ENCODE peak calls at places on chromosomes 6 and 20, in five cellular contexts. One of them, this sample, is unnamed.

GRCh38 chr6:82196159-82196558 is 51.4 kb downstream of the IBTK start:
- DNase-seq in omental fat pad: no peak
- DNase-seq in GM13977: no peak
- DNase-seq in ovary: no peak
- DNase-seq in colonic mucosa: no peak
- DNase-seq in this sample: no peak

GRCh38 chr6:165634486-165634885 is 28.6 kb downstream of the PDE10A start:
- DNase-seq in ovary: no peak
- DNase-seq in colonic mucosa: no peak
- DNase-seq in omental fat pad: no peak
- DNase-seq in GM13977: no peak
- DNase-seq in this sample: no peak

GRCh38 chr6:97066056-97066455 is 141.5 kb downstream of the KLHL32 start:
- DNase-seq in colonic mucosa: no peak
- DNase-seq in omental fat pad: no peak
- DNase-seq in ovary: no peak
- DNase-seq in GM13977: no peak
- DNase-seq in this sample: no peak

GRCh38 chr20:55830124-55830828 is 175.0 kb downstream of the CBLN4 start:
- DNase-seq in GM13977: no peak
- DNase-seq in colonic mucosa: no peak
- DNase-seq in omental fat pad: no peak
- DNase-seq in ovary: no peak
- DNase-seq in this sample: no peak

GRCh38 chr6:72624557-72625160 is 2.8 kb downstream of the KCNQ5 start:
- DNase-seq in ovary: no peak
- DNase-seq in colonic mucosa: no peak
- DNase-seq in GM13977: no peak
- DNase-seq in omental fat pad: no peak
- DNase-seq in this sample: no peak

GRCh38 chr6:51934098-51934497 is 153.3 kb downstream of the PKHD1 start:
- DNase-seq in GM13977: peak
- DNase-seq in colonic mucosa: no peak
- DNase-seq in omental fat pad: no peak
- DNase-seq in ovary: no peak
- DNase-seq in this sample: no peak

GRCh38 chr6:147299035-147299434 is 94.8 kb downstream of the STXBP5 start:
- DNase-seq in ovary: no peak
- DNase-seq in colonic mucosa: no peak
- DNase-seq in GM13977: no peak
- DNase-seq in omental fat pad: no peak
- DNase-seq in this sample: no peak

GRCh38 chr6:86969573-86969972 is 32.2 kb downstream of the HTR1E start:
- DNase-seq in colonic mucosa: no peak
- DNase-seq in omental fat pad: no peak
- DNase-seq in ovary: no peak
- DNase-seq in GM13977: no peak
- DNase-seq in this sample: no peak

GRCh38 chr6:121668259-121668658 is 232.8 kb downstream of the GJA1 start:
- DNase-seq in colonic mucosa: no peak
- DNase-seq in ovary: no peak
- DNase-seq in GM13977: no peak
- DNase-seq in omental fat pad: no peak
- DNase-seq in this sample: no peak

GRCh38 chr6:16229710-16230109 is 8.7 kb upstream of the GMPR start:
- DNase-seq in omental fat pad: no peak
- DNase-seq in colonic mucosa: no peak
- DNase-seq in GM13977: no peak
- DNase-seq in ovary: no peak
- DNase-seq in this sample: no peak

GRCh38 chr6:16227605-16228004 is 10.8 kb upstream of the GMPR start:
- DNase-seq in GM13977: no peak
- DNase-seq in colonic mucosa: no peak
- DNase-seq in omental fat pad: no peak
- DNase-seq in ovary: no peak
- DNase-seq in this sample: no peak

GRCh38 chr6:16227048-16227562 is 11.3 kb upstream of the GMPR start:
- DNase-seq in GM13977: no peak
- DNase-seq in colonic mucosa: no peak
- DNase-seq in ovary: no peak
- DNase-seq in omental fat pad: no peak
- DNase-seq in this sample: no peak

GRCh38 chr6:16228043-16228442 is 10.3 kb upstream of the GMPR start:
- DNase-seq in ovary: no peak
- DNase-seq in omental fat pad: no peak
- DNase-seq in colonic mucosa: no peak
- DNase-seq in GM13977: no peak
- DNase-seq in this sample: no peak

GRCh38 chr6:16228709-16229665 is 9.4 kb upstream of the GMPR start:
- DNase-seq in ovary: no peak
- DNase-seq in GM13977: no peak
- DNase-seq in colonic mucosa: peak
- DNase-seq in omental fat pad: no peak
- DNase-seq in this sample: no peak
- TF ChIP-seq CTCF in ovary: no peak
- TF ChIP-seq CTCF in GM13977: peak
- TF ChIP-seq CTCF in colonic mucosa: no peak
- TF ChIP-seq CTCF in omental fat pad: no peak
- TF ChIP-seq CTCF in this sample: no peak

GRCh38 chr20:2084703-2085102 is 16.9 kb upstream of the STK35 start:
- DNase-seq in colonic mucosa: no peak
- DNase-seq in ovary: no peak
- DNase-seq in GM13977: no peak
- DNase-seq in omental fat pad: peak
- DNase-seq in this sample: peak

GRCh38 chr20:2088904-2089303 is 12.7 kb upstream of the STK35 start:
- DNase-seq in omental fat pad: no peak
- DNase-seq in colonic mucosa: no peak
- DNase-seq in GM13977: no peak
- DNase-seq in ovary: no peak
- DNase-seq in this sample: no peak

GRCh38 chr20:2089447-2089846 is 12.2 kb upstream of the STK35 start:
- DNase-seq in ovary: no peak
- DNase-seq in omental fat pad: no peak
- DNase-seq in GM13977: no peak
- DNase-seq in colonic mucosa: no peak
- DNase-seq in this sample: no peak

GRCh38 chr20:2086980-2087377 is 14.6 kb upstream of the STK35 start:
- DNase-seq in ovary: no peak
- DNase-seq in GM13977: no peak
- DNase-seq in colonic mucosa: no peak
- DNase-seq in omental fat pad: no peak
- DNase-seq in this sample: no peak

DNA sequence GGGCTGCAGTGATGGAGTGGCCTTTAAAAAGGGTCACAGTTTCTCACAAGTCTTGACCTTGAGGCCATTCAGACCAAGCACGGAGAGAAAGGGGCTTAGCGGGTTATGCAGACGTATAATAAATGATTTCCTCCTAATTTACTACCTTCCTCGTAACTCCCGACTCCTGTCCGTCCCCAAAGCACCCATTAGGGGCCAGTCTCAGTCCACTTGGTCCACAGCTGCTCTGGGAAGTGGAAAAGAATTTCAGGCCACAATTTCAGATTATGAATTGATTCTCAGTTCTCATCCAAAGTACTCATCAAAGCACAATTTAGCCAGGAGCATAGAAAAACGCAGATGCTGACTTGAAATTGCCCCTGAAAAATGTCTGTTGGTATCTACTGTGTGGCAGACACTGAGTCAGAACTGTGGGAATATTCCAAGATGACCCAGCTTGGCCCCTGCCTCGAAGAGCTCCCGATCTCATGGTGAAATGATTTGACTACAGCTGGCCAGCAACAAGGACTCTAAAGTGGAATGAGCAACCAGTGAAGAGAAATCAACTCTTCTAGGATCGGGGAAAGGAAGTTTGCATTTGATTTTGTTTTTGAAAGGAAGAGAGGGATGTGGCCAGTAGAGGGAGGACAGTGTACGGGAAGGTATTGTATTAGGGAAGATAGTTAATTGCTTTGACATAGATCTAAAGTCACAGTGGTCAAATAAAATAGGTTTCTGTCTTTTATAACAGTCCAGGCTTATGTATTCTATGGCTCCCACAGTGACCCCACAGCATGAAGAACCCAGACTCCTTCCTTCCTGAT is 15.2 kb upstream of the STK35 start:
- DNase-seq in ovary: no peak
- DNase-seq in GM13977: no peak
- DNase-seq in omental fat pad: no peak
- DNase-seq in colonic mucosa: no peak
- DNase-seq in this sample: no peak
- TF ChIP-seq CTCF in ovary: no peak
- TF ChIP-seq CTCF in GM13977: no peak
- TF ChIP-seq CTCF in omental fat pad: no peak
- TF ChIP-seq CTCF in colonic mucosa: no peak
- TF ChIP-seq CTCF in this sample: peak

DNA sequence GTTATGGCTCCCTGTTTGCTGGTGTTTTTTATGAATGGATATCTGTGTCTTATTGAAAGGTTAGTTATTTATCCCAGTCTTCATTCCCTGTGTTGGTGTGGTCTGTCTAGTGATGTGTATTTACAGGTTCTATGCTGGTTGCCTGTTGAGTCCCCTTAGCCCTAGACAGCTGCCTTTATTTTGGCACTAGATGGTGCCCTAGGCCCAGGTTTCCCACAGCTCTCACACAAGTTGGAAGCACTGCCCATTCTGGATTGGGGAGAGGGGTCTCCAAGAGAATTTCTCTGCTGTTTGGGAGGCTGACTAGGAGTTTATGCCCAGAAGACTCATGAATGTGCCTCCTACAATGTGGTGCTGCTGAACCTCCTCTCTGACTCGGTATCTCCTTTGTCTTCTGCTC is 12.4 kb downstream of the GRM1 start:
- DNase-seq in omental fat pad: no peak
- DNase-seq in GM13977: no peak
- DNase-seq in ovary: no peak
- DNase-seq in colonic mucosa: no peak
- DNase-seq in this sample: no peak
- TF ChIP-seq CTCF in omental fat pad: no peak
- TF ChIP-seq CTCF in GM13977: peak
- TF ChIP-seq CTCF in ovary: no peak
- TF ChIP-seq CTCF in colonic mucosa: no peak
- TF ChIP-seq CTCF in this sample: peak

GRCh38 chr6:148526145-148526544 is 183.5 kb downstream of the SASH1 start:
- DNase-seq in omental fat pad: no peak
- DNase-seq in colonic mucosa: no peak
- DNase-seq in GM13977: no peak
- DNase-seq in ovary: no peak
- DNase-seq in this sample: no peak

GRCh38 chr6:148530976-148531375 is 188.3 kb downstream of the SASH1 start:
- DNase-seq in omental fat pad: no peak
- DNase-seq in colonic mucosa: no peak
- DNase-seq in GM13977: no peak
- DNase-seq in ovary: no peak
- DNase-seq in this sample: no peak

GRCh38 chr6:148529010-148529409 is 186.4 kb downstream of the SASH1 start:
- DNase-seq in GM13977: no peak
- DNase-seq in ovary: no peak
- DNase-seq in colonic mucosa: no peak
- DNase-seq in omental fat pad: no peak
- DNase-seq in this sample: no peak

GRCh38 chr6:148530394-148530923 is 187.8 kb downstream of the SASH1 start:
- DNase-seq in ovary: no peak
- DNase-seq in colonic mucosa: no peak
- DNase-seq in omental fat pad: no peak
- DNase-seq in GM13977: peak
- DNase-seq in this sample: peak

GRCh38 chr6:148528292-148528691 is 185.7 kb downstream of the SASH1 start:
- DNase-seq in colonic mucosa: no peak
- DNase-seq in omental fat pad: no peak
- DNase-seq in ovary: no peak
- DNase-seq in GM13977: no peak
- DNase-seq in this sample: no peak
- TF ChIP-seq CTCF in colonic mucosa: no peak
- TF ChIP-seq CTCF in omental fat pad: no peak
- TF ChIP-seq CTCF in ovary: no peak
- TF ChIP-seq CTCF in GM13977: no peak
- TF ChIP-seq CTCF in this sample: no peak

GRCh38 chr6:30216096-30216495 is 2.9 kb upstream of the TRIM26 start:
- DNase-seq in ovary: no peak
- DNase-seq in omental fat pad: no peak
- DNase-seq in GM13977: no peak
- DNase-seq in colonic mucosa: no peak
- DNase-seq in this sample: no peak

GRCh38 chr6:30211899-30212298 is 1.3 kb downstream of the TRIM26 start:
- DNase-seq in GM13977: no peak
- DNase-seq in colonic mucosa: no peak
- DNase-seq in ovary: no peak
- DNase-seq in omental fat pad: no peak
- DNase-seq in this sample: no peak

GRCh38 chr6:30213654-30213998 is 420 bp upstream of the TRIM26 start:
- DNase-seq in colonic mucosa: no peak
- DNase-seq in GM13977: no peak
- DNase-seq in ovary: no peak
- DNase-seq in omental fat pad: no peak
- DNase-seq in this sample: no peak

GRCh38 chr6:30212865-30213653 is at the start of gene TRIM26:
- DNase-seq in omental fat pad: peak
- DNase-seq in colonic mucosa: peak
- DNase-seq in GM13977: peak
- DNase-seq in ovary: peak
- DNase-seq in this sample: peak

GRCh38 chr6:30213999-30214982 is 1.1 kb upstream of the TRIM26 start:
- DNase-seq in GM13977: peak
- DNase-seq in colonic mucosa: peak
- DNase-seq in ovary: peak
- DNase-seq in omental fat pad: peak
- DNase-seq in this sample: no peak
- TF ChIP-seq CTCF in GM13977: no peak
- TF ChIP-seq CTCF in colonic mucosa: no peak
- TF ChIP-seq CTCF in ovary: no peak
- TF ChIP-seq CTCF in omental fat pad: no peak
- TF ChIP-seq CTCF in this sample: no peak

GRCh38 chr6:89970609-89971337 is 76.5 kb downstream of the GJA10 start:
- DNase-seq in omental fat pad: no peak
- DNase-seq in GM13977: no peak
- DNase-seq in ovary: peak
- DNase-seq in colonic mucosa: no peak
- DNase-seq in this sample: no peak
- TF ChIP-seq CTCF in omental fat pad: no peak
- TF ChIP-seq CTCF in GM13977: peak
- TF ChIP-seq CTCF in ovary: no peak
- TF ChIP-seq CTCF in colonic mucosa: peak
- TF ChIP-seq CTCF in this sample: peak

GRCh38 chr20:33211817-33212424 is 5.2 kb upstream of the BPIFA3 start:
- DNase-seq in ovary: no peak
- DNase-seq in GM13977: peak
- DNase-seq in colonic mucosa: peak
- DNase-seq in omental fat pad: no peak
- DNase-seq in this sample: no peak
- TF ChIP-seq CTCF in ovary: no peak
- TF ChIP-seq CTCF in GM13977: peak
- TF ChIP-seq CTCF in colonic mucosa: no peak
- TF ChIP-seq CTCF in omental fat pad: no peak
- TF ChIP-seq CTCF in this sample: peak